ENCODE peak calls at places on chromosomes 6 and 20, in five cellular contexts. Z, C, T, B and H are unnamed samples.

GRCh38 chr6:40997256-40997957 is 41.6 kb downstream of the UNC5CL start:
- DNase-seq in Z (no peak), C (peak; percentile 68), T (peak; percentile 95), B (peak; percentile 60), H (peak; percentile 97)

GRCh38 chr6:132734694-132735236 is 20.9 kb upstream of the VNN1 start:
- DNase-seq in Z (no peak), C (no peak), T (peak; percentile 78), B (no peak), H (peak; percentile 43)

GRCh38 chr20:39291301-39291700 is 329.2 kb downstream of the DHX35 start:
- DNase-seq in Z (no peak), C (no peak), T (no peak), B (no peak), H (no peak)

GRCh38 chr6:47135772-47136171 is 93.6 kb upstream of the ADGRF1 start:
- DNase-seq in Z (no peak), C (peak; percentile 53), T (peak; percentile 97), B (peak; percentile 52), H (peak; percentile 17)

GRCh38 chr6:41492261-41492891 is 53.8 kb upstream of the FOXP4 start:
- DNase-seq in Z (no peak), C (no peak), T (no peak), B (no peak), H (peak; percentile 47)

GRCh38 chr6:116329156-116329555 is 41.6 kb upstream of the DSE start:
- DNase-seq in Z (no peak), C (no peak), T (no peak), B (no peak), H (no peak)

GRCh38 chr6:15960740-15961629 is 167.9 kb upstream of the MYLIP start:
- DNase-seq in Z (no peak), C (no peak), T (no peak), B (no peak), H (peak; percentile 81)

GRCh38 chr6:137693737-137694136 is 173.3 kb upstream of the TNFAIP3 start:
- DNase-seq in Z (no peak), C (no peak), T (no peak), B (no peak), H (no peak)

GRCh38 chr20:20452254-20452676 is 84.4 kb downstream of the INSM1 start:
- DNase-seq in Z (peak; percentile 63), C (no peak), T (no peak), B (no peak), H (peak; percentile 92)

GRCh38 chr6:166365221-166365620 is 17.5 kb downstream of the MPC1 start:
- DNase-seq in Z (no peak), C (no peak), T (no peak), B (no peak), H (peak; percentile 91)

GRCh38 chr6:48472121-48472520 is 361.1 kb upstream of the PTCHD4 start:
- DNase-seq in Z (no peak), C (no peak), T (no peak), B (no peak), H (no peak)

GRCh38 chr20:63337786-63338420 is 23.2 kb downstream of the CHRNA4 start:
- DNase-seq in Z (no peak), C (no peak), T (no peak), B (no peak), H (no peak)

GRCh38 chr6:157392927-157393666 is 12.1 kb downstream of the ZDHHC14 start:
- DNase-seq in Z (no peak), C (no peak), T (no peak), B (peak; percentile 83), H (no peak)

GRCh38 chr6:1720620-1721322 is 111.1 kb downstream of the FOXC1 start:
- DNase-seq in Z (no peak), C (no peak), T (no peak), B (no peak), H (peak; percentile 64)

GRCh38 chr6:33777716-33778474 is 11.0 kb downstream of the LEMD2 start:
- DNase-seq in Z (no peak), C (no peak), T (no peak), B (no peak), H (no peak)

GRCh38 chr6:166179704-166180103 is 12.1 kb upstream of the TBXT start:
- DNase-seq in Z (no peak), C (no peak), T (no peak), B (no peak), H (no peak)

GRCh38 chr20:34553366-34553867 is 5.1 kb upstream of the MAP1LC3A start:
- DNase-seq in Z (no peak), C (no peak), T (no peak), B (no peak), H (no peak)

GRCh38 chr6:13947611-13948178 is 22.9 kb downstream of the RNF182 start:
- DNase-seq in Z (no peak), C (no peak), T (no peak), B (no peak), H (no peak)

GRCh38 chr6:22026160-22026678 is 270.6 kb downstream of the PRL start:
- DNase-seq in Z (no peak), C (no peak), T (no peak), B (no peak), H (no peak)

GRCh38 chr20:10419550-10420133 is 14.4 kb downstream of the MKKS start:
- DNase-seq in Z (no peak), C (peak; percentile 60), T (no peak), B (no peak), H (no peak)

GRCh38 chr20:62709537-62709905 is 885 bp downstream of the NTSR1 start:
- DNase-seq in Z (no peak), C (no peak), T (no peak), B (no peak), H (no peak)

GRCh38 chr6:123901441-123901840 is 97.8 kb downstream of the NKAIN2 start:
- DNase-seq in Z (no peak), C (no peak), T (no peak), B (no peak), H (no peak)

DNA sequence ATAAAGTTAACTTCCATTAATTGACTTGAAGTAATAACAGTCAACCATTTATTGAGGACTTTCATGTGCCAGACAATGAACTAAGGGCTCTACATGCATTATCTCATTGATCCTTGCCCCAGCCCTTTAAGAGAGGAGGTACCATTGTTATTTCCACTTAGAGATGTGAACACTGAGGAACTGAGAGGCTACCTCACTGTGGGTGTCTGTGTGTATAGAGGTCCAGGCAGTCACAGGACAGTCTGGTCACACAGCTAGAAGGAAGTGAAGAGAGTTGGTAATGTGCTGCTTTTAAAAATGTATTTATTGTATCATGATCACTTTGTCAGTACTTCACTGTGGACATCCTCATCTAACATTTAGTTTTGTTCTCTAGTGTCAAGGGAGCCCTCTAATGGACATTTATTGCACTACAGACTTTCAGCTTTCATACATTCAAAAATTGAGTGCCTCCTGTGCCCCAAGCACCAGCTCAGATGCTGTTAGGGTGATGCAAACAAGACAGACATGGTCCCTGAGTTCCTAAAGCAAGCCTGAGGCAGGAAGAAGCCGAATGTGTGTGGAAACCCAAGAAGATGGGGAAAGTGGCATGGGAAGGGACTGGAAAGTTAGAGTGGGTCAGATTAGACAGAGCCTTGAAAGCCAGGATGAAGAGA is 122.9 kb downstream of the SLC16A10 start:
- DNase-seq in Z (peak; percentile 30), C (peak; percentile 54), T (peak; percentile 60), B (peak; percentile 27), H (peak; percentile 86)
- TF ChIP-seq JUNB in Z (no peak), C (no peak), T (no peak), B (no peak), H (no peak)

GRCh38 chr6:149043476-149044130 is 273.9 kb upstream of the TAB2 start:
- DNase-seq in Z (no peak), C (peak; percentile 22), T (peak; percentile 36), B (peak; percentile 72), H (peak; percentile 72)
- TF ChIP-seq JUNB in Z (no peak), C (no peak), T (no peak), B (no peak), H (no peak)

DNA sequence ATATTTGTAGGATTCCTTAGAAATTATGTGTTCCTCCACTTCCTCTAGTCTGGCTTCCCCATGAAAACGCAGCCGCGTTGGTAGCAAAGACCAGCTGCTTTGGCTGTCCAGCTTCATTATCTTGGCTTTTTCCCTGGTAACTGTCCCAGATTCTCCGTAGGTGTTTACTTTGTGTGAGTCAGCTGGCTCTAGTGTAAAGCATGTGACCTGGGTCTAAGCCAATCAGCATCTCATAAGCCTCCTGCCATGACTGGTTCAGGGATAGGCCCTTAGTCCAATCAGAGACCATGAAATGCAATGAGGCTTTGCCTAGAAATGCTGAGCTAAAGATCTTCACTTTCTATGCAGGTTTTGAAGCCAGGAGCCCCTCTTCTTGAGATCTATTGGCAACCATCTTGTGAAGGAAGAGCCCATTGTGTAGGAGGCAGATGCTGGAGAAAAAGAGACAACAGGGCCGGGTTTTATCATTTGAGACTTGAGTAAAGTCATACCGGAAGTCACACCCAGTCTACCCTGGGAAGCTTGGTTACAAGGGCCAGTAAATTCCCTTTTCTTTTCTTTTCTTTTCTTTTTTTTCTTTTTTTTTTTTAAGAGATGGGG is 256.6 kb upstream of the RREB1 start:
- DNase-seq in Z (no peak), C (peak; percentile 70), T (peak; percentile 12), B (peak; percentile 94), H (no peak)
- TF ChIP-seq JUNB in Z (no peak), C (no peak), T (no peak), B (no peak), H (no peak)

GRCh38 chr6:146670161-146670560 is 71.4 kb downstream of the ADGB start:
- DNase-seq in Z (no peak), C (no peak), T (no peak), B (no peak), H (no peak)
- TF ChIP-seq JUNB in Z (no peak), C (no peak), T (no peak), B (no peak), H (no peak)

DNA sequence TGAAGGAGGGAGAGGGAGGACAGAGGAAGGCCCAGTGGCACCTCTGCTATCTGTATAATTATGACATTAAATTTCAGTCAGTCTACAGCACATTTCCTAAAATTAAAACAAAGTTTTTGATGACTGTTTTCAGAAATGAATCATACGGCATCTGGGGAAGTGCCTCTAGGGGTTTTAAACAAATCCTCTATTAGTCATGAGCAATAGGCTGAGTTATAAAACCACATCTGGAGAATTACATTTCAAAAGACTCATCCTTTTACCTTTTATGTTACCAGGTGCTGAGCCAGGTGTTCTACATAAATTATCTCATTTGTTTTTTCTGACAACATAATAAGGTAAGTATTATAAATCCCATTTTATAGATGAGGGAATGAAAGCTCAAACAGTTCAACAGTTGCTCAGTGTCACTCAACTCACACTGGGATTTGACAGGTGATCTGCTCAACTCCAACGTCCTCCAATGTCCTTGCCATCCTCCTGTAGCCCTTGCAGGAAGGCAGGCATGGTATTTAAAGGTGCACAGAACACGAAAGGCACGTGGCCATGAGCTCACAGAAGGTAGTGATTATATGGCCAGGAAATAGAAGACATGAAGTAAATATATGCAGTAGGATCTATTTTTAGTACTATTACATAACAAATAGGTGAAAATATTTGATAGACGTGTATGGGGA is 184.2 kb upstream of the MAN1A1 start:
- DNase-seq in Z (peak; percentile 21), C (no peak), T (no peak), B (no peak), H (no peak)
- TF ChIP-seq JUNB in Z (peak; percentile 90), C (no peak), T (no peak), B (no peak), H (no peak)

DNA sequence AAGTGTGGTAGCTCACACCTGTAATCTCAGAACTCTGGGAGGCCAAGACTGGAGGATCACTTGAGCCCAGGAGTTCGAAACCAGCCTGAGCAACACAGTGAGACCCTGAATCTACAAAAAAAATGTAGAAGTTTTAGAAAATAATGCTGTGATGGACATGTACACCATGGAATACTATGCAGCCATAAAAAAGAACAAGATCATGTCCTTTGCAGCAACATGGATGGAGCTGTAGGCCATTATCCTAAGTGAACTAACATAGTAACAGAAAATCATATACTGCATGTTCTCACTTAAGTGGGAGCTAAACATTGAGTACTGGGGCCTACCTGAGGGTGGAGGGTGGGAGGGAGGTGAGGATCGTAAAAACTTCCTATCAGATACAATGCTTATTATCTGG is 110.8 kb downstream of the PRND start:
- DNase-seq in Z (no peak), C (no peak), T (no peak), B (no peak), H (no peak)
- TF ChIP-seq JUNB in Z (no peak), C (no peak), T (no peak), B (no peak), H (no peak)